ENCODE peak calls at places on chromosomes 12 and 14, in nine cellular contexts. P is GM10248, U is tibial artery, O is IMR-90, A is PC-3, Q is Peyer's patch, L is heart left ventricle, T is RWPE1, I is endothelial cell. F is an unnamed sample.
A peak's percentile ranks its signal among the peaks of the same experiment; 100 is the strongest.

GRCh38 chr12:62684586-62685295 is 218.1 kb downstream of the MON2 start:
- DNase-seq in U (peak; percentile 79), T (no peak), I (no peak), P (no peak), L (peak; percentile 73), A (no peak), O (no peak), Q (no peak), F (no peak)

GRCh38 chr14:106879241-106879640 is 1352.9 kb downstream of the TMEM121 start:
- DNase-seq in I (no peak), U (no peak), Q (peak; percentile 56), T (no peak), O (no peak), L (no peak), A (peak; percentile 35), P (peak; percentile 67), F (no peak)

GRCh38 chr14:30990766-30991165 is 34.7 kb upstream of the AP4S1 start:
- DNase-seq in T (no peak), Q (no peak), A (no peak), U (no peak), O (peak; percentile 54), P (no peak), L (no peak), I (no peak), F (no peak)

GRCh38 chr14:51962678-51963077 is 26.7 kb upstream of the RTRAF start:
- DNase-seq in I (no peak), P (no peak), A (no peak), U (no peak), L (no peak), T (no peak), O (peak; percentile 20), Q (no peak), F (no peak)

GRCh38 chr12:40375076-40375475 is 150.3 kb downstream of the LRRK2 start:
- DNase-seq in O (peak; percentile 0), A (peak; percentile 20), L (no peak), U (no peak), I (no peak), T (no peak), P (no peak), Q (no peak), F (no peak)

GRCh38 chr12:3244219-3244750 is 167.1 kb downstream of the TSPAN9 start:
- DNase-seq in T (no peak), I (no peak), Q (no peak), L (peak; percentile 76), A (no peak), P (no peak), O (no peak), U (no peak), F (no peak)

GRCh38 chr12:97650242-97650641 is 187.6 kb downstream of the RMST start:
- DNase-seq in I (no peak), T (peak; percentile 4), A (peak; percentile 28), L (no peak), O (no peak), U (no peak), P (no peak), Q (no peak), F (no peak)

GRCh38 chr14:99282261-99283050 is 10.5 kb upstream of the BCL11B start:
- DNase-seq in A (no peak), U (no peak), L (no peak), T (no peak), O (no peak), P (no peak), I (no peak), Q (no peak), F (no peak)

GRCh38 chr12:33427071-33427470 is 12.5 kb downstream of the SYT10 start:
- DNase-seq in A (peak; percentile 45), U (no peak), L (no peak), Q (no peak), T (no peak), P (no peak), O (no peak), I (no peak), F (no peak)

GRCh38 chr12:30996255-30996654 is 69.7 kb downstream of the TSPAN11 start:
- DNase-seq in Q (no peak), A (no peak), P (no peak), L (no peak), T (no peak), U (no peak), O (peak; percentile 76), I (no peak), F (no peak)

GRCh38 chr14:99127651-99128167 is 144.3 kb downstream of the BCL11B start:
- DNase-seq in A (peak; percentile 11), T (peak; percentile 82), Q (no peak), L (no peak), P (no peak), I (peak; percentile 1), U (peak; percentile 34), O (no peak), F (no peak)

DNA sequence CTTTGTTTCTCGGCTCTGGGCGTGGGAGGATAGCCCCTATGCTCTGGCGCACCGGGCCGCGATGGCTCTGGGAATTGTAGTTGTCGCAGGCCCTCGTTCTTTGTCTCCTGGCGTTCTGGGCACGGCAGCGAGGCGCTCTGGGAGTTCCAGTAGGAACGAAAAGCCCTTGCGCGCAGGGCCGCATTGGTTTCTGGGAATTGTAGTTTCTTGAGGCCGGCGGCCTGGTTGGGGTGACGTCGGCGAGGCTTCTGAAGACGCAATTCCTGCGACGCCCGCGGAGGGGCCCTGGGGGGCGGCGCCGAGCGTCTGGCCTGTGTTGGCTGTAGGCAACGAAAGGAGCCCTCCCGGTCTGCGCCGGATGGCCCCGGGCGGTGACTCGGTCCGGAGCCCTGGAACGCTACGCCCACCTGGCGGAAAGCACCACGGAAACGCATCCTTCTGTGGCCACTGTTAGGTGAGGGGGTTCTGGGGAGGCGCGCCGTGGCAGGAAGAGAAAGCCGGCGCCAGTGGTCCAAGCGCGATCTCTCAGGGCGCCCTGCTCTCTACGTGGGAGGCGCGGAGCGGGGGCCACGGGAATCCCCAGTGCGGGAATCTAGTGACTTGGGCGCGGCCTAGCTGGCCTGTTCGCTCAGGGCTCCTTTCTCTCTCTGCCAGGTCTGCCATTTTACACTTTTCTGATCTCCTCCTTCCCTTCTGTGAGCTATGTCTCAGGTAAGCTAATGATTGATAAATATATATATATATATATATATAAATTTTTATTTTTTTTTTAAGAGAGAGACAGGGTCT is at the start of gene ZNF140:
- DNase-seq in I (peak; percentile 96), A (peak; percentile 44), P (peak; percentile 90), Q (peak; percentile 93), O (peak; percentile 96), U (peak; percentile 95), T (peak; percentile 76), L (peak; percentile 97), F (no peak)
- TF ChIP-seq CTCF in I (no peak), A (no peak), P (no peak), Q (peak; percentile 51), O (peak; percentile 7), U (peak; percentile 47), T (no peak), L (peak; percentile 25), F (peak; percentile 33)

DNA sequence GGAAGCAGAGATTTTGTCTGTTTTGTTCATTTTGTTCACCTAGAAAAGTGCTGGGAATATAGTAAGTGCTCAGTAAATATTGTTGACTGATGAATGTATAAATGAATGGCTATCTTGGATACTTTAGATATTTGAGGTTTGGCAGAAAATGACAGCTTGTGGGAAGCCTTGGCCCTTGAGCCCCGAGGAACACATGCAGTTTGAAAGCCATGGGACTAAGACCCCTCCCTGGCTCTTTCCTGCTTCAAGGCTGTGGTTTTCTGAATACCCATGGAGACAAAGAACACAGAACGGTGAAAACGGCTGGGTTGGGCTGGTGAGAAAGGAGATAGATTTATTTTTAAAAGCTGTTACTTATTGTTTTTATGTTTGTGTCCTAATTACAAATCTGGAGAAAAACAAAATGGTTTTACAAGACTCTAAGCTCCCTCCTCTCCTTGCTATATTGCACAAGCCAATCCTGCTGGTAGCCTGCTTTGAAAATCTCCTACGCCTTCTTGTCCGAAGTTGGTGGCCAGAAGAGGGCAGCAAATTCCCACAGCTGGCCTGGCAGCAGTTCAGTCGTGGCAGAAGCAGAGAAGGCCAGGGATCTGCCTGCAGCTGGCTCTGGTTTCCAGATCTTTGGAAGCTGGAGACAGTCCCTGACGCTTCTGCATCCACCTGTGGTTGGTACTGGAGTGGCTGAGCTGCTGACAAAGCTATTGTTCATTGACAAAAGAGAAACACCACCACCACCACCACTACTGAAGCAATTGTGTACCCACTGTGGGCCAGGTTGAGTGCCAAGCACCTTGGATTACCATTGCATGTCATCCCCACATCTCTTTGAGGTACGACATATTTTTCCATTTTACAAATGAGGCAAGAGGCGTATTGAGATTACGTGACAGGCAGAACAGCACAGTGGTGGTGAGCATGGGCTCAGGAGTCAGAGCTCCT is 5.2 kb upstream of the KRT85 start:
- DNase-seq in I (peak; percentile 85), P (peak; percentile 69), T (peak; percentile 90), U (peak; percentile 80), Q (peak; percentile 56), L (peak; percentile 79), O (peak; percentile 81), A (peak; percentile 88), F (peak; percentile 80)
- TF ChIP-seq CTCF in I (peak; percentile 60), P (peak; percentile 79), T (peak; percentile 88), U (peak; percentile 86), Q (peak; percentile 83), L (peak; percentile 68), O (peak; percentile 93), A (peak; percentile 87), F (peak; percentile 91)

DNA sequence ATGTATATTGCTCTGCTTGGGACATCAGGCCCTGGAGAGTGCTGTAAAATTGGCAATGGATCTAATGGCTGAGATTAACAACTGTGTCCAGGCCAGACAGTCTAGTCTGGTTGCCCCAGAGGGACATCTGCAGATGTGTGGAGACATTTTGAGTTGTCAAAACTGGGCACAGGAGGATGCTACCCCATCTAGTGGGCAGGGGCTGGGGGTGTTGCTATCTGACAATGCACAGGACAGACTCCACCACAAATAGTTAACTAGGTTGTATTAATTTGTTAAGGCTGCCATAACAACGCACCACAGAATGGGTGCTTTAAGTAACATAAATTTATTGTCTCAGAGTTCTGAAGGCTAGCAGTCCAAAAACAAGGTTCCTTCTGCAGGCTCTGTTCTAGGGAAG is 302.5 kb upstream of the AMIGO2 start:
- DNase-seq in Q (no peak), O (no peak), U (no peak), P (no peak), A (no peak), I (no peak), T (no peak), L (no peak), F (no peak)
- TF ChIP-seq CTCF in Q (no peak), O (no peak), U (no peak), P (no peak), A (peak; percentile 26), I (no peak), T (no peak), L (no peak), F (no peak)

DNA sequence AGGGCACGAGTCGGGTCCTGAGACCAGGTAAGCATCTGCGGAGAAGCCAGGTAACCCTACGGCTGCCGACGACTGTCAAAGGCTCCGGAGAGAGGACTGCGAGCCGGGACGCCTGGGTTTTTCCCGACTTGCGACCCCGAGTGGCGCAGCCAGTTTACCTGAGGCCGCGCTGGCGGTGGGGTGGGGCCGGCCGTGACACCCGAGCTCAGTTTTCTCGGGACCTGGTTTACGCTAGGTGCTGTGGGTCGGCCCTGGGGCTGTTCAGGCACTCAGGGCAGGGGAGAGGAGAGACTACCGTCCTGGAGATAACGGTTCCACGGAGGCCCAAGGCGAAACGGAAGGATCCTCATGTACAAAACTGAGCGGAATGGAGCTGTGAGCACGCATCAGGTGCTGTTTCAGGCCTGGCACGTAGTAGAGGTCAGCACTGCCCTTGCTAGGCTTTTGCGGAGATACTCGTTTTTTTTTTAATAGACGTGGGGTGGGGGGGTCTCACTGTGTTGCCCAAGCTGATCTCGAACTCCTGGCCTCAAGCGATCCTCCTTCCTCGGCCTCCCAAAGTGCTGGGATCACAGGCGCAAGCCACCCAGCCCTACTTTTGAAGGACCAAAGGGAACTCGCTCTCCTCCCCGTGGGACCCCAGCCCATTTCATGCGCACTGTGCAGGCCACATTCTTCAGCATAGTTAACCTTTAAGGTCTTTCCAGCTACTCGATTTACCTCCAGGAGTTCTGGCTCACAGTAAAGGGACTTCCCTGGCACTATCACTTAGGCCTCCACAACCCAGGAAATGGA is 466 bp downstream of the MTRFR start:
- DNase-seq in I (peak; percentile 8), L (no peak), A (peak; percentile 25), P (no peak), Q (no peak), U (no peak), O (no peak), T (no peak), F (no peak)
- TF ChIP-seq CTCF in I (no peak), L (no peak), A (no peak), P (no peak), Q (peak; percentile 3), U (no peak), O (no peak), T (no peak), F (no peak)